ENCODE peak calls at places on chromosomes 3 and 15, in nine cellular contexts. One of them, this sample, is unnamed.

GRCh38 chr15:93321881-93322282 is 232.9 kb upstream of the RGMA start:
- DNase-seq in AG20443: no peak
- DNase-seq in neural crest cell: no peak
- DNase-seq in natural killer cell: no peak
- DNase-seq in MV-4-11: no peak
- DNase-seq in SK-MEL-5: no peak
- DNase-seq in T-cell: no peak
- DNase-seq in activated naive CD4-positive, alpha-beta T cell: no peak
- DNase-seq in caudate nucleus: no peak
- DNase-seq in this sample: no peak

GRCh38 chr15:89774492-89774891 is 1.6 kb upstream of the MESP2 start:
- DNase-seq in natural killer cell: no peak
- DNase-seq in neural crest cell: no peak
- DNase-seq in AG20443: no peak
- DNase-seq in SK-MEL-5: peak
- DNase-seq in activated naive CD4-positive, alpha-beta T cell: no peak
- DNase-seq in caudate nucleus: no peak
- DNase-seq in MV-4-11: no peak
- DNase-seq in T-cell: no peak
- DNase-seq in this sample: no peak

GRCh38 chr3:151890721-151891141 is 17.3 kb downstream of the SUCNR1 start:
- DNase-seq in caudate nucleus: no peak
- DNase-seq in AG20443: no peak
- DNase-seq in SK-MEL-5: no peak
- DNase-seq in activated naive CD4-positive, alpha-beta T cell: no peak
- DNase-seq in T-cell: no peak
- DNase-seq in natural killer cell: no peak
- DNase-seq in neural crest cell: no peak
- DNase-seq in MV-4-11: peak
- DNase-seq in this sample: peak

GRCh38 chr3:37862219-37862711 is 585 bp downstream of the CTDSPL start:
- DNase-seq in AG20443: peak
- DNase-seq in SK-MEL-5: no peak
- DNase-seq in MV-4-11: no peak
- DNase-seq in neural crest cell: no peak
- DNase-seq in caudate nucleus: no peak
- DNase-seq in T-cell: no peak
- DNase-seq in natural killer cell: no peak
- DNase-seq in activated naive CD4-positive, alpha-beta T cell: no peak
- DNase-seq in this sample: no peak

GRCh38 chr15:28995193-28995592 is 109.4 kb downstream of the APBA2 start:
- DNase-seq in neural crest cell: peak
- DNase-seq in SK-MEL-5: no peak
- DNase-seq in natural killer cell: no peak
- DNase-seq in MV-4-11: no peak
- DNase-seq in T-cell: no peak
- DNase-seq in AG20443: no peak
- DNase-seq in activated naive CD4-positive, alpha-beta T cell: no peak
- DNase-seq in caudate nucleus: no peak
- DNase-seq in this sample: no peak

GRCh38 chr3:194163697-194164096 is 27.7 kb downstream of the HES1 start:
- DNase-seq in SK-MEL-5: no peak
- DNase-seq in caudate nucleus: no peak
- DNase-seq in activated naive CD4-positive, alpha-beta T cell: no peak
- DNase-seq in neural crest cell: no peak
- DNase-seq in T-cell: no peak
- DNase-seq in natural killer cell: no peak
- DNase-seq in AG20443: no peak
- DNase-seq in MV-4-11: no peak
- DNase-seq in this sample: no peak

GRCh38 chr3:43766672-43767465 is 76.1 kb downstream of the ABHD5 start:
- DNase-seq in MV-4-11: no peak
- DNase-seq in AG20443: peak
- DNase-seq in activated naive CD4-positive, alpha-beta T cell: no peak
- DNase-seq in neural crest cell: no peak
- DNase-seq in SK-MEL-5: no peak
- DNase-seq in natural killer cell: no peak
- DNase-seq in caudate nucleus: no peak
- DNase-seq in T-cell: no peak
- DNase-seq in this sample: no peak

GRCh38 chr15:82894971-82895520 is 57.5 kb downstream of the HOMER2 start:
- DNase-seq in MV-4-11: no peak
- DNase-seq in T-cell: no peak
- DNase-seq in activated naive CD4-positive, alpha-beta T cell: no peak
- DNase-seq in AG20443: peak
- DNase-seq in natural killer cell: no peak
- DNase-seq in caudate nucleus: no peak
- DNase-seq in SK-MEL-5: no peak
- DNase-seq in neural crest cell: no peak
- DNase-seq in this sample: no peak

GRCh38 chr15:29747837-29748417 is 74.3 kb downstream of the TJP1 start:
- DNase-seq in T-cell: no peak
- DNase-seq in SK-MEL-5: peak
- DNase-seq in caudate nucleus: no peak
- DNase-seq in MV-4-11: no peak
- DNase-seq in activated naive CD4-positive, alpha-beta T cell: no peak
- DNase-seq in neural crest cell: no peak
- DNase-seq in natural killer cell: no peak
- DNase-seq in AG20443: no peak
- DNase-seq in this sample: peak

GRCh38 chr15:44194397-44195150 is 497 bp downstream of the FRMD5 start:
- DNase-seq in natural killer cell: peak
- DNase-seq in caudate nucleus: no peak
- DNase-seq in T-cell: no peak
- DNase-seq in AG20443: peak
- DNase-seq in activated naive CD4-positive, alpha-beta T cell: no peak
- DNase-seq in SK-MEL-5: peak
- DNase-seq in neural crest cell: no peak
- DNase-seq in MV-4-11: no peak
- DNase-seq in this sample: no peak